ENCODE peak calls at places on chromosomes 1 and 21, in four cellular contexts. C is frontal cortex, X is hypothalamus, H is HuH-7.5. A is an unnamed sample.

GRCh38 chr1:40774266-40774998 is 9.2 kb upstream of the KCNQ4 start:
- DNase-seq in H (no peak), X (peak), C (no peak), A (peak)

GRCh38 chr21:17828223-17828622 is 9.1 kb upstream of the C21orf91 start:
- DNase-seq in X (no peak), C (no peak), H (no peak), A (peak)

GRCh38 chr1:18256318-18257235 is 149.0 kb downstream of the IGSF21 start:
- DNase-seq in H (peak), X (peak), C (no peak), A (peak)

GRCh38 chr1:36762174-36762573 is 272.1 kb downstream of the GRIK3 start:
- DNase-seq in C (no peak), H (no peak), X (no peak), A (no peak)

GRCh38 chr1:114352797-114353196 is 158.2 kb downstream of the TRIM33 start:
- DNase-seq in C (no peak), H (no peak), X (no peak), A (no peak)

GRCh38 chr1:157852476-157852875 is 10.9 kb upstream of the CD5L start:
- DNase-seq in C (no peak), H (no peak), X (no peak), A (peak)

GRCh38 chr1:203342192-203342940 is 8.6 kb downstream of the FMOD start:
- DNase-seq in X (peak), H (peak), C (peak), A (peak)

GRCh38 chr1:170804879-170805278 is 130.5 kb upstream of the MROH9 start:
- DNase-seq in C (no peak), X (no peak), H (no peak), A (no peak)

GRCh38 chr1:62356257-62356835 is 37.1 kb upstream of the KANK4 start:
- DNase-seq in X (no peak), C (no peak), H (no peak), A (peak)

GRCh38 chr21:45393021-45393420 is 11.9 kb upstream of the COL18A1 start:
- DNase-seq in C (no peak), H (no peak), X (no peak), A (no peak)

GRCh38 chr1:154386643-154387352 is 18.3 kb upstream of the IL6R start:
- DNase-seq in X (no peak), C (no peak), H (no peak), A (no peak)